ENCODE peak calls at places on chromosomes 5 and 9, in six cellular contexts. C, M, I, K, F and P are unnamed samples.

GRCh38 chr5:74094096-74094778 is 468.2 kb downstream of the ARHGEF28 start:
- DNase-seq in K (peak; percentile 46), I (no peak), F (no peak), M (no peak), C (no peak), P (peak; percentile 38)

GRCh38 chr5:137836997-137837396 is 30.7 kb upstream of the MYOT start:
- DNase-seq in C (no peak), I (no peak), F (no peak), K (peak; percentile 54), M (no peak), P (peak; percentile 67)

GRCh38 chr5:22901885-22902284 is 48.7 kb upstream of the CDH12 start:
- DNase-seq in F (no peak), C (no peak), K (no peak), M (no peak), I (no peak), P (no peak)

GRCh38 chr9:135372501-135373008 is 107.0 kb upstream of the PPP1R26 start:
- DNase-seq in C (no peak), F (no peak), I (no peak), M (no peak), K (no peak), P (no peak)

GRCh38 chr5:157449011-157449723 is 10.8 kb upstream of the NIPAL4 start:
- DNase-seq in C (no peak), I (peak; percentile 84), K (peak; percentile 47), M (no peak), F (no peak), P (peak; percentile 10)

GRCh38 chr5:178941361-178941760 is 363 bp downstream of the ZNF454 start:
- DNase-seq in K (no peak), I (no peak), M (no peak), C (no peak), F (no peak), P (no peak)

GRCh38 chr5:1523480-1523792 is 324 bp downstream of the LPCAT1 start:
- DNase-seq in K (no peak), M (no peak), F (no peak), I (no peak), C (no peak), P (no peak)

GRCh38 chr5:17381926-17382325 is 116.1 kb upstream of the TAF11L2 start:
- DNase-seq in C (no peak), M (no peak), K (no peak), I (peak; percentile 84), F (no peak), P (no peak)

GRCh38 chr9:93304574-93305496 is 120.9 kb downstream of the WNK2 start:
- DNase-seq in K (peak; percentile 43), F (no peak), I (peak; percentile 89), C (no peak), M (peak; percentile 39), P (peak; percentile 57)

GRCh38 chr9:116713266-116713665 is 26.2 kb downstream of the TRIM32 start:
- DNase-seq in I (no peak), C (no peak), K (no peak), M (no peak), F (no peak), P (no peak)